ENCODE peak calls at places on chromosomes 11 and 22, in four cellular contexts. O, U, E and X are unnamed samples.

GRCh38 chr22:28021998-28022660 is 103.1 kb upstream of the PITPNB start:
- DNase-seq in O (no peak), U (peak), E (no peak), X (no peak)

GRCh38 chr22:43081968-43082367 is 7.2 kb downstream of the TTLL1 start:
- DNase-seq in O (no peak), U (no peak), E (no peak), X (no peak)

GRCh38 chr11:87127131-87127530 is 89.4 kb downstream of the TMEM135 start:
- DNase-seq in U (no peak), E (no peak), O (no peak), X (no peak)

GRCh38 chr11:88827018-88827676 is 238.6 kb downstream of the GRM5 start:
- DNase-seq in U (no peak), O (no peak), E (peak), X (no peak)

GRCh38 chr11:2921261-2921660 is 8.0 kb downstream of the PHLDA2 start:
- DNase-seq in O (no peak), U (no peak), E (no peak), X (no peak)

GRCh38 chr11:59197990-59198389 is 14.7 kb downstream of the MPEG1 start:
- DNase-seq in O (peak), U (no peak), E (peak), X (peak)

GRCh38 chr11:124199702-124200101 is 16.6 kb downstream of the OR10D3 start:
- DNase-seq in E (no peak), O (no peak), U (no peak), X (no peak)

GRCh38 chr22:45444168-45444567 is 30.7 kb downstream of the RIBC2 start:
- DNase-seq in U (no peak), E (no peak), O (no peak), X (no peak)

GRCh38 chr11:64245401-64245796 is 1.3 kb downstream of the PPP1R14B start:
- DNase-seq in U (peak), E (no peak), O (no peak), X (no peak)

GRCh38 chr11:121650520-121651266 is 197.9 kb upstream of the SORL1-AS1 start:
- DNase-seq in O (no peak), E (no peak), U (no peak), X (no peak)

GRCh38 chr11:69297926-69298777 is 4.2 kb downstream of the MYEOV start:
- DNase-seq in E (peak), O (peak), U (peak), X (peak)

GRCh38 chr22:49243965-49244364 is 583.7 kb downstream of the BRD1 start:
- DNase-seq in U (peak), E (no peak), O (no peak), X (no peak)

GRCh38 chr11:45209904-45210699 is 63.7 kb downstream of the PRDM11 start:
- DNase-seq in U (no peak), O (peak), E (peak), X (no peak)

GRCh38 chr11:45212566-45213315 is 66.3 kb downstream of the PRDM11 start:
- DNase-seq in U (no peak), O (no peak), E (no peak), X (no peak)

GRCh38 chr11:45210846-45211245 is 64.4 kb downstream of the PRDM11 start:
- DNase-seq in U (no peak), O (no peak), E (no peak), X (no peak)

GRCh38 chr11:45213316-45213665 is 66.9 kb downstream of the PRDM11 start:
- DNase-seq in O (no peak), E (no peak), U (no peak), X (no peak)

DNA sequence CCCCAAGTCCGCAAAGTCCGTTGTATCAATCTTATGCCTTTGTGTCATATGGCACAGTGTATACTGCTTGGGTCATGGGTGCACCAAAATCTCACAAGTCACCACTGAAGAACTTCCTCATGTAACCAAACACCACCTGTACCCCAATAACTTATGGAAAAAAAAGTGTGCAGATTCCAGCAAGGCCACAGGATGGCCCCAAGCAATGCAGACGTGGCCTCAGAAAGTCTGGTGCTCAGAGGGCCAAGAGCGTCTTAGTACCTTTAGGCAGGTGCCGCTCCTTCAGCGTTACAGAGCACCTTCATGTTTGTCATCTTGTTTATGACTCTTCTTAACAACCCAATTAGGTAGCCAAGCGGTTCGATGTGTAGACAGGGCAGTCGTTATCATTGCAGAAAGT is 65.3 kb downstream of the PRDM11 start:
- DNase-seq in U (no peak), O (no peak), E (no peak), X (peak)
- TF ChIP-seq CTCF in U (no peak), O (no peak), E (peak), X (peak)

GRCh38 chr22:33519974-33520903 is 400.0 kb downstream of the LARGE1 start:
- DNase-seq in U (no peak), O (no peak), E (no peak), X (no peak)

GRCh38 chr22:33518405-33518804 is 401.9 kb downstream of the LARGE1 start:
- DNase-seq in E (no peak), O (no peak), U (no peak), X (no peak)

GRCh38 chr22:33521879-33522665 is 398.2 kb downstream of the LARGE1 start:
- DNase-seq in O (no peak), E (no peak), U (no peak), X (no peak)

GRCh38 chr22:33520904-33521780 is 399.1 kb downstream of the LARGE1 start:
- DNase-seq in U (no peak), O (no peak), E (no peak), X (no peak)

GRCh38 chr22:33519140-33519973 is 400.9 kb downstream of the LARGE1 start:
- DNase-seq in U (no peak), O (no peak), E (peak), X (no peak)
- TF ChIP-seq CTCF in U (peak), O (peak), E (peak), X (peak)

DNA sequence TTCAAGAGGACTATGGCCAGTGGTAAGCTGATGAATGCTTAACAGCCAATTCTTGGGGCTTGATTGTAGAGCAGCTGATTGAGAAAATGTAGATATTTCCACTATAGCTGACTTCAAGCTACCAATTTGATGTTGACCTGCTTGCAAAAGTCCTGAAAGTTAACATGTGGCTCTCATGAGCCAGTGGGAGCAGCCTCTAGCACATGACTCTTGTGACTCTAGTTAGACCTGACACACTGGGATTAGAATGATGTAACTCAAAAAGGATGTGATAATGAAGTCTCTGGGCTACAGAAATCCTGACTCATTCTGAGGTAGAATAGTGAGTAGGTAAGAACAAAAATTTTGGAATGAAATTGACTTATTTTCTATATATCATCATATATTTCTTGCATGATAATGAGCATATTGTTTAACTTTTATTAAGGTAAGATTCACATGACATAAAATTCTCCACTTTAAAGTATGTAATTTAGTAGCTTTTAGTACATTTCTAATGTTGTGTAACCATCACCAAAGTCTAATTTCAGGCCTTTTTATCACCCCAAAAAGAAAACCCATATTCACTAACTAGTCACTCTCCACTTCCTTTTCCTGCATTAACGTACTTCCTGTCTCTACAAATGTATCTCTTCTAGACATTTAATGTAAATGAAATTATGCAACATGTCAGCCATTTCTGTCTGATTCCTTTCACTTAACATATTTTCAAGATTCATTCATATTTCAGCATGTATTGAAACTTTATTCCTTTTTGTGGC is 16.1 kb upstream of the OR52H1 start:
- DNase-seq in E (no peak), U (no peak), O (no peak), X (peak)
- TF ChIP-seq CTCF in E (no peak), U (no peak), O (no peak), X (no peak)

GRCh38 chr22:50246242-50247175 is 1.7 kb upstream of the TUBGCP6 start:
- DNase-seq in O (no peak), E (no peak), U (no peak), X (no peak)
- TF ChIP-seq CTCF in O (no peak), E (no peak), U (no peak), X (peak)

DNA sequence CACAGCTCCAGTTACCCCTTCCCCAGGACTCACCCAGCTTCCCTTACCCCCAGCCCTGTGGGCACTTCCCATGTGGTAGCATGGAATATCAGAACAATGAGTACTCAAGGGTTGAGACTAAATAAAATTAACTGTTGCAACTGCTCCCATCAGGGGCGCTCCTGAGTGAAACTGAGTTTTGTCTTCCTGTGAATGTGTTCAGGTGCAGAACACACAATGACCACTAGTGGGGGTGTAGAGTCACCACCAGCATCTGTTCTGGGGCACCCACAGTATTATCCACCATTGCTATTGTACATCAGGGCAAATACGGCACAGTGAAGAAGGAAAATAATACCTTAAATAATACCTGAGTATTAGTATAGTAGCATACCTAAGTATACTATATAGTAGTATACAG is 689.7 kb downstream of the TBC1D22A start:
- DNase-seq in U (no peak), E (no peak), O (no peak), X (no peak)
- TF ChIP-seq CTCF in U (peak), E (no peak), O (no peak), X (peak)

GRCh38 chr11:41431784-41432183 is 27.7 kb downstream of the LRRC4C start:
- DNase-seq in U (no peak), O (no peak), E (peak), X (no peak)
- TF ChIP-seq CTCF in U (no peak), O (no peak), E (peak), X (peak)

DNA sequence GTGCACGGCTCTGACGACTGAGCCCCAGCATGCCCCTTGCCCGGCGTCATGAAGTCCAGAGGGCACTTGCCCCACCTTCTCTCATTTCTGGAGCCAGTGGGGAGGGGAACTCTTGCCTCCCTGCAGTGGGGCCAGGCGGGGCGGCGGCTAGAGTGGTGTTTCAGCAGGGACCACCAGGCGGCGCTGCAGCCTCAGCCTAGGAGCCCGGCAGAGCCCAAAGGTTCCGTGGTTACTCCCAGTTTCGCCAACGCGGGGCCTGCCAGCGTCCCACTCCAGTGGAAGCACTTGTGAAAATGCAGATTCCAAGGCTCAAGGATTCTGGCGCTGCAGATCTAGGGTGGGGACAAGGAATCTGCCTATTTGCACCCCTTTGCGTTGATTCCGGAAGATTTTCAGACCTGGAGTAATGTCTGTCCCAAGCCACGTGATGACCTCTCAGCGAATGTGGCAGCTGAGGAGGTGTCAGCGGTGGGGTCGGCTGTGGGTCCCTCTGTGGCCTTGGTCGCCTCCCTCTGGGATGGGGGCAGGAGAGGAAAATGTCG is 55.7 kb downstream of the CD82 start:
- DNase-seq in E (peak), O (peak), U (peak), X (peak)
- TF ChIP-seq CTCF in E (peak), O (peak), U (peak), X (peak)

GRCh38 chr11:11409224-11409623 is 56.2 kb upstream of the CSNK2A3 start:
- DNase-seq in O (no peak), E (no peak), U (no peak), X (no peak)

GRCh38 chr11:11407738-11408084 is 54.7 kb upstream of the CSNK2A3 start:
- DNase-seq in U (no peak), O (no peak), E (no peak), X (no peak)

GRCh38 chr11:11408436-11409221 is 55.6 kb upstream of the CSNK2A3 start:
- DNase-seq in U (no peak), O (no peak), E (no peak), X (peak)

GRCh38 chr11:11406652-11407051 is 53.6 kb upstream of the CSNK2A3 start:
- DNase-seq in U (no peak), E (no peak), O (no peak), X (no peak)

DNA sequence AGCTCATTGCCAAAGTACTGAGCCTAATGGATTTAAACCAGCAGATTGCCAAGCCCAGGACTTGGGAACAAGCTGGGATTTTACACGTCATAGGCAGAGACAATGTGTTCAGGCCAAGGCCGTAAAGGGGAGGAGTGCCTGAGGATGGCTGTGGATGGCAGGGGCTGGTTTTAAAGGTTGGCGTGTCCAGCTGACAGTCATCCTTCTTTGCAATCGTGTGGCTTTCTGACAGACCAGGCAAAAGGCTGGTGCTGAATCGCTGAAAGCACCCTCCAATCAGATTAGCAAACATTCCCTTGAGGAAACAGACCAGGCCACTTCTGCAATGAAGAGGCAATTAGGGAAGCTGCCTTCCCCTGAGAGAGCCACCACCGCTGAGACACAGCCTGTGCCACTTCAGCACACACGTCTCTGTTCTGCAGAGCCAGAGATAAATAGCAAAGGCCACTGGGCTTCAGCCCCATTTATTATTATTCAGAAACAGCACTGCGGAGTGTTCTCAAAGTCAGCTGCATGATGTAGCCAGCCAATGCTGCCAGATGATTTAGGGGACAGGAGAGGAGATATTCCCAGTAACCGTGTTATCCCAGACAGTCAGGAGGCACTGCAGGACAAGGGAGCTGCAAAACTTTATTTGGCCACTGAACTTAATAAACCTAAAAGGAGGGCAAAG is 54.2 kb upstream of the CSNK2A3 start:
- DNase-seq in O (no peak), U (no peak), E (no peak), X (no peak)
- TF ChIP-seq CTCF in O (no peak), U (no peak), E (peak), X (no peak)

DNA sequence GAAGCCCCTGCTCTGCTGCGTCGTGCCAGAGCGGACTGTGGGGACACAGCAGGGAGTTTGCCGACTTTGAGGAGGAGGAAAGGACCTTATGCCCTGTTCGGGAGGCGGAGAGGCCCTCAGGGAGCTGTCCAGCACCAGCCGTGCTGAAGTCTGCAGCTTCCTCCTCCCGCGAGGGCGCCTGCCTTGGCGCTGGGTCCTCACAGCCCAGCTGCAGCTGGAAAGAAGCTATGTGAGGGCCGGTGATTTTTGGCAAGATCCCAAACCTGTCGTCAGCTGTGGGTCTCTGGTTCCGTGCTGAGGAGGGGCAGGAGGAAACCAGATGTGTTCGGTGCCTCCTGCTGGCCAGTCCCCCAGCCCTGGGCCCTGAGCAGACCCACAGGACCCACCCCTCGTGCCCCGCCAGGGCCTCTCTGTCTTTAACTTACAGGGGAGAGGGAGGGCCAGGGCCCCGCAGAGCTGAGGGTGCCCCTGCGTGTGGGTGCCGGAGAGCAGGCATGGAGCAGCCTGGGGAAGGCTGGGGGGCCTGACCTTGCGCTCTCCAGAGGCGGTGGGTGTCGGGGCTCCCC is 12.0 kb downstream of the BRSK2 start:
- DNase-seq in E (peak), U (no peak), O (peak), X (peak)
- TF ChIP-seq CTCF in E (no peak), U (no peak), O (no peak), X (no peak)

GRCh38 chr11:91773090-91773489 is 451.5 kb upstream of the FAT3 start:
- DNase-seq in O (no peak), U (no peak), E (no peak), X (no peak)
- TF ChIP-seq CTCF in O (peak), U (no peak), E (no peak), X (no peak)